ENCODE peak calls at places on chromosome 16, in four cellular contexts. One of them, this sample, is unnamed.

GRCh38 chr16:1210461-1210860 is 14.6 kb downstream of the TPSG1 start:
- DNase-seq in K562: no peak
- DNase-seq in GM12878: no peak
- DNase-seq in HepG2: no peak
- DNase-seq in this sample: no peak

GRCh38 chr16:84806256-84806889 is 13.4 kb upstream of the CRISPLD2 start:
- DNase-seq in K562: peak
- DNase-seq in GM12878: peak
- DNase-seq in HepG2: no peak
- DNase-seq in this sample: peak

GRCh38 chr16:83956336-83957289 is 3.6 kb downstream of the OSGIN1 start:
- DNase-seq in K562: peak
- DNase-seq in GM12878: peak
- DNase-seq in HepG2: peak
- DNase-seq in this sample: peak

GRCh38 chr16:28027055-28027454 is 36.5 kb downstream of the GSG1L start:
- DNase-seq in K562: no peak
- DNase-seq in GM12878: no peak
- DNase-seq in HepG2: no peak
- DNase-seq in this sample: no peak

GRCh38 chr16:76797457-76797856 is 393.5 kb upstream of the MON1B start:
- DNase-seq in K562: no peak
- DNase-seq in GM12878: no peak
- DNase-seq in HepG2: no peak
- DNase-seq in this sample: no peak

GRCh38 chr16:53417011-53417410 is 17.3 kb upstream of the RBL2 start:
- DNase-seq in K562: no peak
- DNase-seq in GM12878: no peak
- DNase-seq in HepG2: no peak
- DNase-seq in this sample: no peak

GRCh38 chr16:11560701-11561439 is 25.8 kb downstream of the LITAF start:
- DNase-seq in K562: no peak
- DNase-seq in GM12878: no peak
- DNase-seq in HepG2: no peak
- DNase-seq in this sample: peak

GRCh38 chr16:81537721-81538561 is 93.3 kb downstream of the CMIP start:
- DNase-seq in K562: peak
- DNase-seq in GM12878: no peak
- DNase-seq in HepG2: no peak
- DNase-seq in this sample: peak

GRCh38 chr16:57374067-57374534 is 1.8 kb downstream of the CX3CL1 start:
- DNase-seq in K562: no peak
- DNase-seq in GM12878: no peak
- DNase-seq in HepG2: no peak
- DNase-seq in this sample: no peak

GRCh38 chr16:83926726-83927397 is 26.2 kb upstream of the OSGIN1 start:
- DNase-seq in K562: peak
- DNase-seq in GM12878: no peak
- DNase-seq in HepG2: peak
- DNase-seq in this sample: peak

GRCh38 chr16:86494039-86494564 is 16.2 kb upstream of the FOXF1 start:
- DNase-seq in K562: no peak
- DNase-seq in GM12878: no peak
- DNase-seq in HepG2: no peak
- DNase-seq in this sample: no peak

GRCh38 chr16:16041196-16041892 is 91.9 kb downstream of the ABCC1 start:
- DNase-seq in K562: no peak
- DNase-seq in GM12878: no peak
- DNase-seq in HepG2: no peak
- DNase-seq in this sample: no peak

GRCh38 chr16:27894441-27894840 is 169.1 kb downstream of the GSG1L start:
- DNase-seq in K562: no peak
- DNase-seq in GM12878: no peak
- DNase-seq in HepG2: no peak
- DNase-seq in this sample: no peak

GRCh38 chr16:70289229-70290098 is at the start of gene AARS1:
- DNase-seq in K562: peak
- DNase-seq in GM12878: peak
- DNase-seq in HepG2: peak
- DNase-seq in this sample: peak

GRCh38 chr16:21628196-21628726 is 24.1 kb downstream of the IGSF6 start:
- DNase-seq in K562: no peak
- DNase-seq in GM12878: no peak
- DNase-seq in HepG2: peak
- DNase-seq in this sample: no peak

GRCh38 chr16:83720981-83721380 is 86.8 kb upstream of the HSBP1 start:
- DNase-seq in K562: no peak
- DNase-seq in GM12878: no peak
- DNase-seq in HepG2: no peak
- DNase-seq in this sample: no peak

GRCh38 chr16:63188076-63188771 is 1152.0 kb upstream of the CDH8 start:
- DNase-seq in K562: no peak
- DNase-seq in GM12878: no peak
- DNase-seq in HepG2: no peak
- DNase-seq in this sample: no peak

GRCh38 chr16:88358033-88358481 is 24.7 kb upstream of the ZNF469 start:
- DNase-seq in K562: no peak
- DNase-seq in GM12878: no peak
- DNase-seq in HepG2: no peak
- DNase-seq in this sample: no peak

GRCh38 chr16:5479925-5480324 is 382.3 kb upstream of the EEF2KMT start:
- DNase-seq in K562: no peak
- DNase-seq in GM12878: no peak
- DNase-seq in HepG2: no peak
- DNase-seq in this sample: no peak

GRCh38 chr16:56606071-56606687 is 2.2 kb upstream of the MT2A start:
- DNase-seq in K562: no peak
- DNase-seq in GM12878: no peak
- DNase-seq in HepG2: no peak
- DNase-seq in this sample: no peak

GRCh38 chr16:68429081-68429740 is 19.1 kb downstream of the SMPD3 start:
- DNase-seq in K562: no peak
- DNase-seq in GM12878: no peak
- DNase-seq in HepG2: no peak
- DNase-seq in this sample: no peak

GRCh38 chr16:12522334-12522733 is 281.4 kb downstream of the CPPED1 start:
- DNase-seq in K562: no peak
- DNase-seq in GM12878: no peak
- DNase-seq in HepG2: no peak
- DNase-seq in this sample: no peak

GRCh38 chr16:54143934-54144333 is 142.7 kb downstream of the IRX3 start:
- DNase-seq in K562: no peak
- DNase-seq in GM12878: no peak
- DNase-seq in HepG2: no peak
- DNase-seq in this sample: no peak

GRCh38 chr16:57106767-57107166 is 14.4 kb downstream of the CPNE2 start:
- DNase-seq in K562: no peak
- DNase-seq in GM12878: no peak
- DNase-seq in HepG2: no peak
- DNase-seq in this sample: no peak

GRCh38 chr16:681746-682427 is 1.7 kb downstream of the STUB1 start:
- DNase-seq in K562: peak
- DNase-seq in GM12878: no peak
- DNase-seq in HepG2: no peak
- DNase-seq in this sample: no peak

GRCh38 chr16:11253009-11253994 is 2.7 kb downstream of the SOCS1 start:
- DNase-seq in K562: peak
- DNase-seq in GM12878: no peak
- DNase-seq in HepG2: no peak
- DNase-seq in this sample: no peak

GRCh38 chr16:55842369-55843104 is 9.6 kb upstream of the CES1 start:
- DNase-seq in K562: peak
- DNase-seq in GM12878: no peak
- DNase-seq in HepG2: peak
- DNase-seq in this sample: peak

GRCh38 chr16:56399047-56399446 is 26.3 kb downstream of the AMFR start:
- DNase-seq in K562: no peak
- DNase-seq in GM12878: no peak
- DNase-seq in HepG2: no peak
- DNase-seq in this sample: no peak

GRCh38 chr16:85929259-85929704 is 30.3 kb downstream of the IRF8 start:
- DNase-seq in K562: no peak
- DNase-seq in GM12878: no peak
- DNase-seq in HepG2: no peak
- DNase-seq in this sample: no peak

GRCh38 chr16:52051773-52052172 is 495.2 kb downstream of the TOX3 start:
- DNase-seq in K562: no peak
- DNase-seq in GM12878: no peak
- DNase-seq in HepG2: no peak
- DNase-seq in this sample: no peak

GRCh38 chr16:2728034-2728433 is 8.0 kb upstream of the PRSS27 start:
- DNase-seq in K562: no peak
- DNase-seq in GM12878: no peak
- DNase-seq in HepG2: no peak
- DNase-seq in this sample: no peak
- TF ChIP-seq FOXK2 in K562: no peak
- TF ChIP-seq FOXK2 in GM12878: no peak
- TF ChIP-seq FOXK2 in HepG2: no peak
- TF ChIP-seq FOXK2 in this sample: no peak

GRCh38 chr16:89452241-89452640 is 38.1 kb downstream of the ANKRD11 start:
- DNase-seq in K562: no peak
- DNase-seq in GM12878: no peak
- DNase-seq in HepG2: no peak
- DNase-seq in this sample: no peak

GRCh38 chr16:89450537-89450936 is 39.8 kb downstream of the ANKRD11 start:
- DNase-seq in K562: no peak
- DNase-seq in GM12878: no peak
- DNase-seq in HepG2: no peak
- DNase-seq in this sample: no peak

GRCh38 chr16:89446975-89447293 is 43.4 kb downstream of the ANKRD11 start:
- DNase-seq in K562: no peak
- DNase-seq in GM12878: no peak
- DNase-seq in HepG2: no peak
- DNase-seq in this sample: no peak

GRCh38 chr16:89448656-89449055 is 41.7 kb downstream of the ANKRD11 start:
- DNase-seq in K562: no peak
- DNase-seq in GM12878: no peak
- DNase-seq in HepG2: no peak
- DNase-seq in this sample: no peak

GRCh38 chr16:89449726-89450335 is 40.5 kb downstream of the ANKRD11 start:
- DNase-seq in K562: no peak
- DNase-seq in GM12878: no peak
- DNase-seq in HepG2: no peak
- DNase-seq in this sample: no peak
- TF ChIP-seq TARDBP in K562: no peak
- TF ChIP-seq TARDBP in GM12878: no peak
- TF ChIP-seq TARDBP in HepG2: no peak
- TF ChIP-seq TARDBP in this sample: no peak

GRCh38 chr16:13552062-13552959 is 367.6 kb upstream of the ERCC4 start:
- DNase-seq in K562: no peak
- DNase-seq in GM12878: peak
- DNase-seq in HepG2: no peak
- DNase-seq in this sample: no peak
- TF ChIP-seq BHLHE40 in K562: no peak
- TF ChIP-seq BHLHE40 in GM12878: peak
- TF ChIP-seq BHLHE40 in HepG2: no peak
- TF ChIP-seq BHLHE40 in this sample: no peak

GRCh38 chr16:4392382-4393242 is 21.0 kb downstream of the VASN start:
- DNase-seq in K562: no peak
- DNase-seq in GM12878: no peak
- DNase-seq in HepG2: no peak
- DNase-seq in this sample: no peak
- TF ChIP-seq FOXK2 in K562: no peak
- TF ChIP-seq FOXK2 in GM12878: no peak
- TF ChIP-seq FOXK2 in HepG2: no peak
- TF ChIP-seq FOXK2 in this sample: no peak

GRCh38 chr16:80066805-80067580 is 466.5 kb upstream of the MAF start:
- DNase-seq in K562: no peak
- DNase-seq in GM12878: no peak
- DNase-seq in HepG2: no peak
- DNase-seq in this sample: no peak
- TF ChIP-seq TARDBP in K562: no peak
- TF ChIP-seq TARDBP in GM12878: no peak
- TF ChIP-seq TARDBP in HepG2: no peak
- TF ChIP-seq TARDBP in this sample: no peak